ENCODE peak calls at places on chromosomes 6 and 20, in four cellular contexts. X is keratinocyte, L is IMR-90, M is endothelial cell of umbilical vein. T is an unnamed sample.
A peak's percentile ranks its signal among the peaks of the same experiment; 100 is the strongest.

GRCh38 chr6:75377386-75377785 is 92.8 kb upstream of the TMEM30A start:
- DNase-seq in X (no peak), L (no peak), M (no peak), T (no peak)

GRCh38 chr6:137623293-137623692 is 129.1 kb upstream of the OLIG3 start:
- DNase-seq in X (no peak), L (no peak), M (no peak), T (no peak)

GRCh38 chr6:101730954-101731353 is 337.4 kb downstream of the GRIK2 start:
- DNase-seq in X (no peak), L (peak; percentile 42), M (peak; percentile 17), T (no peak)

GRCh38 chr20:19662638-19662995 is 95.4 kb upstream of the RIN2 start:
- DNase-seq in X (no peak), L (no peak), M (no peak), T (no peak)

GRCh38 chr6:1770435-1770843 is 160.7 kb downstream of the FOXC1 start:
- DNase-seq in X (no peak), L (peak; percentile 37), M (no peak), T (no peak)

GRCh38 chr6:97925504-97925903 is 642.5 kb upstream of the MMS22L start:
- DNase-seq in X (no peak), L (no peak), M (no peak), T (no peak)

GRCh38 chr6:156977527-156978291 is 200.5 kb downstream of the ARID1B start:
- DNase-seq in X (no peak), L (peak; percentile 47), M (no peak), T (no peak)

GRCh38 chr6:140957334-140957733 is 1175.4 kb upstream of the GJE1 start:
- DNase-seq in X (no peak), L (no peak), M (no peak), T (no peak)

GRCh38 chr20:33733654-33734576 is 2.1 kb downstream of the ZNF341 start:
- DNase-seq in X (no peak), L (peak; percentile 64), M (peak; percentile 53), T (no peak)

GRCh38 chr20:57404419-57405072 is 13.3 kb downstream of the RBM38 start:
- DNase-seq in X (no peak), L (no peak), M (no peak), T (no peak)

GRCh38 chr20:57408131-57408530 is 16.9 kb downstream of the RBM38 start:
- DNase-seq in X (no peak), L (peak; percentile 39), M (no peak), T (peak; percentile 35)

GRCh38 chr20:57403216-57403615 is 12.0 kb downstream of the RBM38 start:
- DNase-seq in X (no peak), L (no peak), M (no peak), T (no peak)

GRCh38 chr20:57407541-57407956 is 16.4 kb downstream of the RBM38 start:
- DNase-seq in X (no peak), L (no peak), M (no peak), T (no peak)

GRCh38 chr20:57405236-57406016 is 14.2 kb downstream of the RBM38 start:
- DNase-seq in X (no peak), L (no peak), M (no peak), T (no peak)
- H4K20me1 ChIP-seq in X (no peaks in the 10 kb centered on the region), L (no peaks in the 10 kb centered on the region), M (no peaks in the 10 kb centered on the region), T (peaks cover 25% of the 10 kb centered on the region)

DNA sequence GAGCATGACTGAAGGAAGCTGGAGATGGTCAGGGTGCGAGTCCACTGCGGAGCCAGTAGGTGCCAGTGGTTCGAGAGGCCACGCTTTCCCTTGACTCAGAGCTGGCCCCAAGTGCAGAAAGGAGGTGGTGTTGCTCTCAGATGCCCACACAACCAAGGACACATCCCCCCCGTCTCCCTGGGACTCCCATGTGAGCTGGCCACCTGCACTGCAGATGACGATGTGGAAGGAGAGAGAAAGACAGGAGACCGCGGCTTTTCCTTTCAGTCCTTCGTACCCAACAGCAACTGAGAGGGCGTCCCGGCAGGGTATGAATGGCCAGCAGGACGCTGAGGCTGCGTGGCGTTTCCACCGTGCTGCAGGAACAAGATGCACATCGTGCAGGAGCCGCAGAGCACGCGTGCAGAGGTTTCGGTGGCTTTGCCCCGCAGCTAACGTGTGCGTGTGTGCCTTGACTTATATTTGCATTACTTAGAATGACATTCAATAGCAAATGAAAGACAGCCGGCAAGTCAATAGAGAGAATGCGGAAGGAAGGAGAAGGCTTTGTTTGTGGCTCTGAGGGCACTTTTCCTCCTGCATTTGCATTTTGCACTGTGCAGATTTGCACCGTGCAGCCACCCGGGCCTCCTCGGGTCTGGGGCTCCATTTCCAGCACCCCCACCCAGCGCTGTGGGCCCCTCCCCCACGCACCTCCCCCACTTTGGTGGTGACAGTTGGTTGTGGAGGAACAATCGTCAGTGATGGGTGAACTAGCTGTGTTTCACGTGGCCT is 26.3 kb upstream of the BHLHE23 start:
- DNase-seq in X (no peak), L (no peak), M (no peak), T (no peak)
- H3K9me1 ChIP-seq in X (no peaks in the 10 kb centered on the region), L (no peaks in the 10 kb centered on the region), M (no peaks in the 10 kb centered on the region), T (no peaks in the 10 kb centered on the region)

DNA sequence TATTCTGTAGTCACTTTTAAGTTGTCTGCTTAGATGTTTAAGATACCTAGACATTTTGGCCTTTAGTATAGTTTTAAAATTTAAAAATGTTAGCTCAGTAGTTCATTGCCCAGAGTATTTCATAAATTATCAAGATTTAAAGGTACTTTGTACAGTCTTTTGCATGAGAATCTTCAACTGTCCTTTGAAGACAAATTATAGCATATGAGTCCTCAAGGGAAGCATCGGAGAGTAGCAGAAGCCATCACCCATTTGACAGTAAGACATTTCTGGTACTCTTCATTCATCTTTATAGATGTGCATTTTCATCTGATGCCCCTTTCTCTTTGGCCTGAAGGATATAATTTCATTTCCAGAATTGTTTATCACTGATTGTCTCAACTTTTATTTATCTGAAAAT is 89.5 kb downstream of the NCOA3 start:
- DNase-seq in X (no peak), L (no peak), M (no peak), T (no peak)
- H4K20me1 ChIP-seq in X (no peaks in the 10 kb centered on the region), L (no peaks in the 10 kb centered on the region), M (peaks cover 3% of the 10 kb centered on the region), T (no peaks in the 10 kb centered on the region)

GRCh38 chr6:47772993-47773392 is 8.8 kb upstream of the OPN5 start:
- DNase-seq in X (no peak), L (no peak), M (no peak), T (no peak)
- H3K9me1 ChIP-seq in X (no peaks in the 10 kb centered on the region), L (no peaks in the 10 kb centered on the region), M (no peaks in the 10 kb centered on the region), T (no peaks in the 10 kb centered on the region)

GRCh38 chr20:37706298-37706697 is 12.5 kb downstream of the CTNNBL1 start:
- DNase-seq in X (no peak), L (no peak), M (no peak), T (no peak)

GRCh38 chr20:37702643-37703337 is 9.0 kb downstream of the CTNNBL1 start:
- DNase-seq in X (no peak), L (no peak), M (no peak), T (no peak)

GRCh38 chr20:37699202-37699601 is 5.4 kb downstream of the CTNNBL1 start:
- DNase-seq in X (no peak), L (no peak), M (peak; percentile 82), T (no peak)

GRCh38 chr20:37703338-37703660 is 9.5 kb downstream of the CTNNBL1 start:
- DNase-seq in X (no peak), L (no peak), M (no peak), T (no peak)

DNA sequence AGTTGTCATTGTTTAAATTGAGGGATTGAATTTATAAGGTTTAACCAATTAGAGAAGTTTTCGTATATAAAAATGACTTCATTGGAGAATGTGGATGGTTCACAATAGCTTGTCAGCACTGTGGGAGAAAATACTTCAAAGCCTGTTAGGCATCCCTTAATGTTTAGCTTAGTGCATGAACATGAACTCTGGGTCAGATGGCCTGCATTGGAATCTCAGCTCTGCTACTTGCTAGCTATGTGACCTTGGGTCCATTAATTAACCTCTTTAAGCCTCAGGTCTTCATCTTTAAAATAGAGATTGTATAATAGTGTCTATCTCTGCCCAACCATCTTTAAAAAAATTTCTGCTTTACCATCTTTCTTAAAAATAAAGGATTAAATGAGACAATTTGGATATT is 11.1 kb downstream of the CTNNBL1 start:
- DNase-seq in X (no peak), L (no peak), M (no peak), T (no peak)
- H4K20me1 ChIP-seq in X (peaks cover 4% of the 10 kb centered on the region), L (peaks cover 15% of the 10 kb centered on the region), M (no peaks in the 10 kb centered on the region), T (no peaks in the 10 kb centered on the region)

DNA sequence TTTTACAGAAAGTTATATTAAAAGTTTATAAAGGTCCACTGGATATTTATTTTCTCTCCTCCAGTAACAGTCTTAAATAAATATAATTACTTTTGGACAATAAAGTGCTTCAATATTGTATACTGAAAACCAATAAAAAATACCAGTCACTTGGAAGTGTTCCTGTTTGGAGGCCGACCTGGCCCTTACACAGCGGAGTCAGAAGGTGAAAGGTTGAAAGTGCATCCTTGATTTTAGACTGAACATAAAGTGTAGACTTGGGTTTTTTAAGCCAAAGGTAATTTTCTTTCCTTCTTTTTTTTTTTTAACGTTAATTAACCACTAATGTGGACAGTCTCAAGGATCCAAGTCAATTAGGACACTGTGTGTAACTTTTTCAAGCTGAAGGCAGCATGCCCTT is 152.3 kb upstream of the TBX18 start:
- DNase-seq in X (no peak), L (no peak), M (no peak), T (no peak)
- H3K9me1 ChIP-seq in X (no peaks in the 10 kb centered on the region), L (no peaks in the 10 kb centered on the region), M (no peaks in the 10 kb centered on the region), T (no peaks in the 10 kb centered on the region)